ENCODE peak calls at places on chromosomes 13 and 19, in six cellular contexts. I, O, X, J, B and H are unnamed samples. For H3K36me3, the result is how much of the 10 kb centered on the place peaks cover.

GRCh38 chr13:113533441-113533840 is 42.9 kb upstream of the DCUN1D2 start:
- DNase-seq in I (no peak), O (no peak), X (peak), J (no peak), B (no peak), H (no peak)

GRCh38 chr19:55041627-55042343 is 3.7 kb upstream of the GP6 start:
- DNase-seq in I (no peak), O (peak), X (no peak), J (no peak), B (no peak), H (peak)

GRCh38 chr19:8506402-8506957 is 4.0 kb upstream of the PRAM1 start:
- DNase-seq in I (no peak), O (no peak), X (no peak), J (peak), B (peak), H (no peak)

GRCh38 chr13:80337706-80338105 is 3.2 kb downstream of the SPRY2 start:
- DNase-seq in I (no peak), O (no peak), X (no peak), J (no peak), B (no peak), H (no peak)

GRCh38 chr13:32031025-32031814 is at the start of gene FRY:
- DNase-seq in I (peak), O (peak), X (peak), J (peak), B (peak), H (peak)

GRCh38 chr19:19056636-19057275 is 7.0 kb upstream of the SLC25A42 start:
- DNase-seq in I (no peak), O (no peak), X (no peak), J (no peak), B (no peak), H (no peak)

GRCh38 chr13:98563071-98563470 is 13.8 kb downstream of the STK24 start:
- DNase-seq in I (no peak), O (peak), X (peak), J (no peak), B (peak), H (peak)

GRCh38 chr13:61136101-61136500 is 279.5 kb downstream of the PCDH20 start:
- DNase-seq in I (no peak), O (no peak), X (no peak), J (no peak), B (peak), H (no peak)

GRCh38 chr13:95530178-95530577 is 22.3 kb upstream of the CLDN10 start:
- DNase-seq in I (peak), O (no peak), X (no peak), J (no peak), B (no peak), H (no peak)

GRCh38 chr13:93226623-93227279 is at the start of gene GPC6:
- DNase-seq in I (no peak), O (no peak), X (no peak), J (no peak), B (peak), H (no peak)

GRCh38 chr13:97946951-97947588 is 6.4 kb upstream of the IPO5 start:
- DNase-seq in I (no peak), O (no peak), X (no peak), J (no peak), B (no peak), H (no peak)

GRCh38 chr19:41327076-41327475 is 17.1 kb downstream of the CCDC97 start:
- DNase-seq in I (no peak), O (no peak), X (no peak), J (no peak), B (no peak), H (peak)

GRCh38 chr13:58893396-58893795 is 1261.9 kb downstream of the PCDH17 start:
- DNase-seq in I (no peak), O (no peak), X (no peak), J (no peak), B (no peak), H (no peak)

GRCh38 chr13:52808842-52809219 is 39.6 kb downstream of the PCDH8 start:
- DNase-seq in I (no peak), O (no peak), X (no peak), J (no peak), B (no peak), H (no peak)

GRCh38 chr13:48563611-48564010 is 30.7 kb upstream of the RCBTB2 start:
- DNase-seq in I (no peak), O (no peak), X (no peak), J (no peak), B (no peak), H (no peak)

GRCh38 chr19:50320596-50320995 is 8.6 kb downstream of the KCNC3 start:
- DNase-seq in I (no peak), O (no peak), X (no peak), J (no peak), B (no peak), H (no peak)

GRCh38 chr13:28423010-28423409 is 71.9 kb downstream of the FLT1 start:
- DNase-seq in I (peak), O (no peak), X (peak), J (no peak), B (no peak), H (no peak)

GRCh38 chr13:63636231-63636993 is 2220.8 kb upstream of the PCDH20 start:
- DNase-seq in I (no peak), O (no peak), X (no peak), J (no peak), B (peak), H (no peak)

GRCh38 chr13:23610966-23611486 is 40.8 kb downstream of the TNFRSF19 start:
- DNase-seq in I (no peak), O (no peak), X (no peak), J (peak), B (no peak), H (no peak)

GRCh38 chr19:49479975-49480628 is 6.1 kb downstream of the FLT3LG start:
- DNase-seq in I (no peak), O (no peak), X (no peak), J (no peak), B (no peak), H (no peak)

GRCh38 chr19:31350693-31351211 is 1.5 kb upstream of the TSHZ3 start:
- DNase-seq in I (peak), O (peak), X (no peak), J (peak), B (peak), H (no peak)

GRCh38 chr19:57058871-57059270 is 60.9 kb upstream of the USP29 start:
- DNase-seq in I (no peak), O (no peak), X (no peak), J (no peak), B (no peak), H (no peak)

GRCh38 chr19:46068345-46069258 is 27.8 kb upstream of the IGFL4 start:
- DNase-seq in I (no peak), O (no peak), X (peak), J (no peak), B (no peak), H (no peak)

GRCh38 chr13:49859568-49859967 is 67.1 kb upstream of the KPNA3 start:
- DNase-seq in I (no peak), O (no peak), X (no peak), J (no peak), B (no peak), H (no peak)

GRCh38 chr13:42722883-42723539 is 58.4 kb upstream of the FAM216B start:
- DNase-seq in I (no peak), O (no peak), X (no peak), J (no peak), B (no peak), H (no peak)

GRCh38 chr13:42720858-42721219 is 60.5 kb upstream of the FAM216B start:
- DNase-seq in I (no peak), O (no peak), X (no peak), J (no peak), B (no peak), H (no peak)

GRCh38 chr13:42715909-42716308 is 65.5 kb upstream of the FAM216B start:
- DNase-seq in I (no peak), O (no peak), X (no peak), J (no peak), B (peak), H (no peak)

DNA sequence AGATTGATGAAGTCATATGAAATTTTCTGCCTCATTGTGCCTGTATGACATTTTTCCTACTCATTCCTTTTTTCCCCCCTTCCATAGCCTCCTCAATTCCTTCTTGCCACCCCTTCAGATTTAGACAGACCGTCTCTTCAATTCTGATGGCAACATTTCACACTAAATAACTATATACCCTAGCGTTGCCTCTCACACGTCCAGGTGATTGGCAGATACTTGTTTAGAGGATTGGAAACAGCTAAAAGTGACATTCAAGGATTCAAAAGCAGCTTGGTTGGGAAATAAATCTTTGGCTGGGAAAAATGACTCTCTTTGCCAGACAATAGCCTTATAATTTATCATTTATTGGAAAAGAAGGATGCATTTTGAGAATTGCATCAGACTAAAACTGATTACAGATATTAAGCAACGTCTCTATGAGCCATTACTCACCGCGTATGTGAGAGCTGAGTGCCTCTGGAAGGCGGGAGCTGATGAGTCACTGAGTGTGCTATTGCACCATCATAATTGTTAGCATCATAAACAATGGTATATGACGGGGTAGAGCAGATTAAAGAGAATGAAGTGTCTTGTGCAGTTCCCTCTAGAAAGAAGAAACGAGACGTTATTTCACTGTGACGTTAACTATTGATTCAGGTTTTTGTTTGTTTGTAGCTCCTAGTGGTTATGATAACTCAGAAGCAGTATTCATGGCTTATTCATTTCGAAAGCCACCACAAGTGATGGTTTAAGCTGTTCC is 61.1 kb upstream of the FAM216B start:
- DNase-seq in I (peak), O (no peak), X (peak), J (peak), B (no peak), H (no peak)
- H3K27ac ChIP-seq in I (no peak), O (no peak), X (peak), J (no peak), B (no peak), H (no peak)

GRCh38 chr19:14772467-14772866 is 5.9 kb downstream of the ADGRE2 start:
- DNase-seq in I (no peak), O (no peak), X (peak), J (no peak), B (no peak), H (no peak)

GRCh38 chr19:14774373-14774772 is 4.0 kb downstream of the ADGRE2 start:
- DNase-seq in I (no peak), O (no peak), X (peak), J (no peak), B (no peak), H (no peak)

GRCh38 chr19:14772995-14773394 is 5.4 kb downstream of the ADGRE2 start:
- DNase-seq in I (no peak), O (no peak), X (no peak), J (no peak), B (no peak), H (no peak)

GRCh38 chr19:14770944-14771839 is 7.2 kb downstream of the ADGRE2 start:
- DNase-seq in I (no peak), O (no peak), X (peak), J (no peak), B (no peak), H (no peak)

DNA sequence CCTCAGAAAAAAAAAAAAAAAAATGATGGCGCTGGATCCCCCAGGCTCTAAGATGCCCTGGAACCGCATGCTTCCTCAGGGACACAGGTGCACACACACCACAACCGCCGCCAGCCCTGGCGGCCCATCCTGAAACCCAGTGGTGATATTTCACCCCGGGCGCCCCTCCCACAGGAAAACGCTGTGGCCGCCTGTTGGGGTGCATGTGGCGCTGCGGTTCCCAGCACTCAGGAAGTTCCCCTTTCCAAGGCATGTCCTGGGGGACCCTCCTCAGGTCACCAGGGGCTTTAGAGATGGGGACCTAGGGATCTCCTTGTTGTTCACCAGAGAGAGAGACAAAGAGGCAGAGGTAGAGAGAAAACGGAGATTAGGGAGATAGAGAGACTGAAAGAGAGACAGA is 2.5 kb downstream of the ADGRE2 start:
- DNase-seq in I (peak), O (no peak), X (peak), J (no peak), B (peak), H (no peak)
- H3K4me3 ChIP-seq in I (peak), O (no peak), X (peak), J (no peak), B (peak), H (no peak)

GRCh38 chr19:16650821-16651220 is 9.1 kb downstream of the SMIM7 start:
- DNase-seq in I (no peak), O (no peak), X (no peak), J (no peak), B (no peak), H (no peak)
- H3K36me3 ChIP-seq in I (half or more), O (half or more), X (half or more), J (under half), B (under half), H (under half)

GRCh38 chr19:17137417-17137816 is 61.8 kb downstream of the MYO9B start:
- DNase-seq in I (peak), O (no peak), X (no peak), J (peak), B (no peak), H (no peak)
- H3K27ac ChIP-seq in I (peak), O (no peak), X (no peak), J (peak), B (no peak), H (no peak)

GRCh38 chr13:25371608-25372274 is at the start of gene ATP8A2:
- DNase-seq in I (no peak), O (no peak), X (no peak), J (no peak), B (peak), H (no peak)
- H3K4me3 ChIP-seq in I (peak), O (no peak), X (peak), J (no peak), B (peak), H (no peak)

GRCh38 chr13:19661126-19661525 is 27.7 kb downstream of the MPHOSPH8 start:
- DNase-seq in I (no peak), O (no peak), X (no peak), J (no peak), B (no peak), H (no peak)

GRCh38 chr13:19665427-19665859 is 32.0 kb downstream of the MPHOSPH8 start:
- DNase-seq in I (no peak), O (no peak), X (no peak), J (no peak), B (peak), H (no peak)

GRCh38 chr13:19664481-19665230 is 31.2 kb downstream of the MPHOSPH8 start:
- DNase-seq in I (no peak), O (no peak), X (no peak), J (no peak), B (no peak), H (no peak)

GRCh38 chr13:19661561-19661960 is 28.1 kb downstream of the MPHOSPH8 start:
- DNase-seq in I (no peak), O (no peak), X (no peak), J (no peak), B (no peak), H (no peak)

DNA sequence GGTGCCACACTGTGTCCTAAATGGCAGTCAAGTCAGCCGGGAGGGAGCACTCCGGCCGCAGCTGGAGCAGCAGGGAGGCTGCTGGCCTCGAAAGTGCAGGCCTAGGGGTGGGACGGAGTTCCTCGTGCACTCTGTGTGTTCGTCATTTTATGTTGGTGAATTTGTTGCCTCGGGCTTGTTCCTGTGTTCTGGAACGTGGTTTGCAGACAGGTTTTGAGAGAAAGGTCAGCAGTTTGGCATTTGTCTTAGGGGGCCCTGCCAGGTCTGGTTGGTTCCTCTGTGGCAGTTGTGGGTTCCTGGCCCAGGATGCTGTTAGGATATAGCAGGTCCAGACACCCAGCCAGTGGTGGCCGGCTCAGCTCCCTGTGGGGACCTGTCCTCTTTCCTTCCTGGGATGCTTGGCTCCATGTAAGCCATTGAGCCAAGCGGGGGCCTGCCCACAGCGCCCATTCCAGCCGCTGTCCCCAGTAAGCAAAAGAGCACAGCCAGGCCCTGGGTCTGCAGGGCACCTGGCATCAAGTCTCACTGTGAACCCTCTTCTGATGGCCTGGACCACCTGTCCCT is 30.0 kb downstream of the MPHOSPH8 start:
- DNase-seq in I (no peak), O (no peak), X (no peak), J (no peak), B (no peak), H (no peak)
- H3K36me3 ChIP-seq in I (half or more), O (half or more), X (half or more), J (under half), B (under half), H (under half)

GRCh38 chr19:1647664-1648155 is 4.7 kb downstream of the TCF3 start:
- DNase-seq in I (no peak), O (no peak), X (peak), J (no peak), B (no peak), H (no peak)
- H3K27ac ChIP-seq in I (no peak), O (no peak), X (peak), J (no peak), B (no peak), H (no peak)